ENCODE peak calls at places on chromosomes 6 and 20, in six cellular contexts. One of them, this sample, is unnamed.

GRCh38 chr20:326645-327031 is 1.3 kb downstream of the SOX12 start:
- DNase-seq in stimulated activated CD4-positive, alpha-beta T cell treated with anti-CD3 and anti-CD28 coated beads, TNF-alpha, amount 100 ng/mL, for 24 hours: no peak
- DNase-seq in AG10803: peak; percentile 21
- DNase-seq in activated CD4-positive, alpha-beta T cell treated with anti-CD3 and anti-CD28 coated beads, Interleukin-2, amount 50 U/mL, for 48 hours: peak; percentile 22
- DNase-seq in heart left ventricle: peak; percentile 51
- DNase-seq in ovary: no peak
- DNase-seq in this sample: no peak

GRCh38 chr20:4962257-4962855 is 39.0 kb downstream of the SLC23A2 start:
- DNase-seq in stimulated activated CD4-positive, alpha-beta T cell treated with anti-CD3 and anti-CD28 coated beads, TNF-alpha, amount 100 ng/mL, for 24 hours: no peak
- DNase-seq in AG10803: no peak
- DNase-seq in activated CD4-positive, alpha-beta T cell treated with anti-CD3 and anti-CD28 coated beads, Interleukin-2, amount 50 U/mL, for 48 hours: peak; percentile 34
- DNase-seq in heart left ventricle: no peak
- DNase-seq in ovary: no peak
- DNase-seq in this sample: no peak

GRCh38 chr20:32749914-32750637 is 6.8 kb upstream of the COMMD7 start:
- DNase-seq in stimulated activated CD4-positive, alpha-beta T cell treated with anti-CD3 and anti-CD28 coated beads, TNF-alpha, amount 100 ng/mL, for 24 hours: no peak
- DNase-seq in AG10803: no peak
- DNase-seq in activated CD4-positive, alpha-beta T cell treated with anti-CD3 and anti-CD28 coated beads, Interleukin-2, amount 50 U/mL, for 48 hours: no peak
- DNase-seq in heart left ventricle: no peak
- DNase-seq in ovary: no peak
- DNase-seq in this sample: no peak

GRCh38 chr6:7410801-7411200 is 21.2 kb downstream of the RIOK1 start:
- DNase-seq in stimulated activated CD4-positive, alpha-beta T cell treated with anti-CD3 and anti-CD28 coated beads, TNF-alpha, amount 100 ng/mL, for 24 hours: no peak
- DNase-seq in AG10803: no peak
- DNase-seq in activated CD4-positive, alpha-beta T cell treated with anti-CD3 and anti-CD28 coated beads, Interleukin-2, amount 50 U/mL, for 48 hours: no peak
- DNase-seq in heart left ventricle: no peak
- DNase-seq in ovary: no peak
- DNase-seq in this sample: no peak

GRCh38 chr6:4270799-4271198 is 135.4 kb upstream of the ECI2 start:
- DNase-seq in stimulated activated CD4-positive, alpha-beta T cell treated with anti-CD3 and anti-CD28 coated beads, TNF-alpha, amount 100 ng/mL, for 24 hours: no peak
- DNase-seq in AG10803: peak; percentile 45
- DNase-seq in activated CD4-positive, alpha-beta T cell treated with anti-CD3 and anti-CD28 coated beads, Interleukin-2, amount 50 U/mL, for 48 hours: no peak
- DNase-seq in heart left ventricle: no peak
- DNase-seq in ovary: no peak
- DNase-seq in this sample: no peak

GRCh38 chr6:130778946-130779657 is 48.1 kb upstream of the SMLR1 start:
- DNase-seq in stimulated activated CD4-positive, alpha-beta T cell treated with anti-CD3 and anti-CD28 coated beads, TNF-alpha, amount 100 ng/mL, for 24 hours: no peak
- DNase-seq in AG10803: peak; percentile 77
- DNase-seq in activated CD4-positive, alpha-beta T cell treated with anti-CD3 and anti-CD28 coated beads, Interleukin-2, amount 50 U/mL, for 48 hours: no peak
- DNase-seq in heart left ventricle: peak; percentile 23
- DNase-seq in ovary: no peak
- DNase-seq in this sample: no peak

GRCh38 chr6:155106456-155107107 is 111.5 kb downstream of the TIAM2 start:
- DNase-seq in stimulated activated CD4-positive, alpha-beta T cell treated with anti-CD3 and anti-CD28 coated beads, TNF-alpha, amount 100 ng/mL, for 24 hours: no peak
- DNase-seq in AG10803: peak; percentile 42
- DNase-seq in activated CD4-positive, alpha-beta T cell treated with anti-CD3 and anti-CD28 coated beads, Interleukin-2, amount 50 U/mL, for 48 hours: peak; percentile 13
- DNase-seq in heart left ventricle: no peak
- DNase-seq in ovary: no peak
- DNase-seq in this sample: no peak

GRCh38 chr6:111484655-111484974 is 1.6 kb upstream of the REV3L start:
- DNase-seq in stimulated activated CD4-positive, alpha-beta T cell treated with anti-CD3 and anti-CD28 coated beads, TNF-alpha, amount 100 ng/mL, for 24 hours: no peak
- DNase-seq in AG10803: no peak
- DNase-seq in activated CD4-positive, alpha-beta T cell treated with anti-CD3 and anti-CD28 coated beads, Interleukin-2, amount 50 U/mL, for 48 hours: no peak
- DNase-seq in heart left ventricle: no peak
- DNase-seq in ovary: no peak
- DNase-seq in this sample: no peak

GRCh38 chr6:160394654-160395035 is 46.5 kb downstream of the SLC22A3 start:
- DNase-seq in stimulated activated CD4-positive, alpha-beta T cell treated with anti-CD3 and anti-CD28 coated beads, TNF-alpha, amount 100 ng/mL, for 24 hours: no peak
- DNase-seq in AG10803: no peak
- DNase-seq in activated CD4-positive, alpha-beta T cell treated with anti-CD3 and anti-CD28 coated beads, Interleukin-2, amount 50 U/mL, for 48 hours: no peak
- DNase-seq in heart left ventricle: no peak
- DNase-seq in ovary: no peak
- DNase-seq in this sample: no peak

GRCh38 chr6:167906899-167907298 is 80.2 kb downstream of the AFDN start:
- DNase-seq in stimulated activated CD4-positive, alpha-beta T cell treated with anti-CD3 and anti-CD28 coated beads, TNF-alpha, amount 100 ng/mL, for 24 hours: no peak
- DNase-seq in AG10803: no peak
- DNase-seq in activated CD4-positive, alpha-beta T cell treated with anti-CD3 and anti-CD28 coated beads, Interleukin-2, amount 50 U/mL, for 48 hours: no peak
- DNase-seq in heart left ventricle: peak; percentile 55
- DNase-seq in ovary: no peak
- DNase-seq in this sample: no peak

GRCh38 chr6:137217801-137218472 is 1.2 kb downstream of the IFNGR1 start:
- DNase-seq in stimulated activated CD4-positive, alpha-beta T cell treated with anti-CD3 and anti-CD28 coated beads, TNF-alpha, amount 100 ng/mL, for 24 hours: no peak
- DNase-seq in AG10803: peak; percentile 52
- DNase-seq in activated CD4-positive, alpha-beta T cell treated with anti-CD3 and anti-CD28 coated beads, Interleukin-2, amount 50 U/mL, for 48 hours: no peak
- DNase-seq in heart left ventricle: peak; percentile 24
- DNase-seq in ovary: no peak
- DNase-seq in this sample: no peak

GRCh38 chr6:116405663-116406329 is 35.0 kb downstream of the DSE start:
- DNase-seq in stimulated activated CD4-positive, alpha-beta T cell treated with anti-CD3 and anti-CD28 coated beads, TNF-alpha, amount 100 ng/mL, for 24 hours: no peak
- DNase-seq in AG10803: peak; percentile 31
- DNase-seq in activated CD4-positive, alpha-beta T cell treated with anti-CD3 and anti-CD28 coated beads, Interleukin-2, amount 50 U/mL, for 48 hours: no peak
- DNase-seq in heart left ventricle: no peak
- DNase-seq in ovary: no peak
- DNase-seq in this sample: no peak

GRCh38 chr6:152503541-152503940 is 133.6 kb downstream of the SYNE1 start:
- DNase-seq in stimulated activated CD4-positive, alpha-beta T cell treated with anti-CD3 and anti-CD28 coated beads, TNF-alpha, amount 100 ng/mL, for 24 hours: no peak
- DNase-seq in AG10803: peak; percentile 9
- DNase-seq in activated CD4-positive, alpha-beta T cell treated with anti-CD3 and anti-CD28 coated beads, Interleukin-2, amount 50 U/mL, for 48 hours: no peak
- DNase-seq in heart left ventricle: no peak
- DNase-seq in ovary: no peak
- DNase-seq in this sample: no peak

GRCh38 chr6:31336872-31337496 is 20.0 kb downstream of the HLA-B start:
- DNase-seq in stimulated activated CD4-positive, alpha-beta T cell treated with anti-CD3 and anti-CD28 coated beads, TNF-alpha, amount 100 ng/mL, for 24 hours: no peak
- DNase-seq in AG10803: no peak
- DNase-seq in activated CD4-positive, alpha-beta T cell treated with anti-CD3 and anti-CD28 coated beads, Interleukin-2, amount 50 U/mL, for 48 hours: no peak
- DNase-seq in heart left ventricle: no peak
- DNase-seq in ovary: no peak
- DNase-seq in this sample: no peak

GRCh38 chr20:23995905-23996666 is 7.5 kb upstream of the GGTLC1 start:
- DNase-seq in stimulated activated CD4-positive, alpha-beta T cell treated with anti-CD3 and anti-CD28 coated beads, TNF-alpha, amount 100 ng/mL, for 24 hours: peak; percentile 40
- DNase-seq in AG10803: peak; percentile 31
- DNase-seq in activated CD4-positive, alpha-beta T cell treated with anti-CD3 and anti-CD28 coated beads, Interleukin-2, amount 50 U/mL, for 48 hours: peak; percentile 73
- DNase-seq in heart left ventricle: peak; percentile 52
- DNase-seq in ovary: peak; percentile 35
- DNase-seq in this sample: peak; percentile 49

GRCh38 chr6:142387997-142388815 is 86.4 kb downstream of the ADGRG6 start:
- DNase-seq in stimulated activated CD4-positive, alpha-beta T cell treated with anti-CD3 and anti-CD28 coated beads, TNF-alpha, amount 100 ng/mL, for 24 hours: no peak
- DNase-seq in AG10803: peak; percentile 71
- DNase-seq in activated CD4-positive, alpha-beta T cell treated with anti-CD3 and anti-CD28 coated beads, Interleukin-2, amount 50 U/mL, for 48 hours: no peak
- DNase-seq in heart left ventricle: no peak
- DNase-seq in ovary: no peak
- DNase-seq in this sample: no peak

GRCh38 chr6:106141441-106142237 is 55.5 kb downstream of the PRDM1 start:
- DNase-seq in stimulated activated CD4-positive, alpha-beta T cell treated with anti-CD3 and anti-CD28 coated beads, TNF-alpha, amount 100 ng/mL, for 24 hours: no peak
- DNase-seq in AG10803: no peak
- DNase-seq in activated CD4-positive, alpha-beta T cell treated with anti-CD3 and anti-CD28 coated beads, Interleukin-2, amount 50 U/mL, for 48 hours: peak; percentile 65
- DNase-seq in heart left ventricle: no peak
- DNase-seq in ovary: no peak
- DNase-seq in this sample: peak; percentile 36

GRCh38 chr20:707711-708110 is 32.1 kb upstream of the SCRT2 start:
- DNase-seq in stimulated activated CD4-positive, alpha-beta T cell treated with anti-CD3 and anti-CD28 coated beads, TNF-alpha, amount 100 ng/mL, for 24 hours: no peak
- DNase-seq in AG10803: no peak
- DNase-seq in activated CD4-positive, alpha-beta T cell treated with anti-CD3 and anti-CD28 coated beads, Interleukin-2, amount 50 U/mL, for 48 hours: no peak
- DNase-seq in heart left ventricle: no peak
- DNase-seq in ovary: no peak
- DNase-seq in this sample: no peak

GRCh38 chr20:48380661-48381060 is 447.1 kb downstream of the PREX1 start:
- DNase-seq in stimulated activated CD4-positive, alpha-beta T cell treated with anti-CD3 and anti-CD28 coated beads, TNF-alpha, amount 100 ng/mL, for 24 hours: no peak
- DNase-seq in AG10803: no peak
- DNase-seq in activated CD4-positive, alpha-beta T cell treated with anti-CD3 and anti-CD28 coated beads, Interleukin-2, amount 50 U/mL, for 48 hours: no peak
- DNase-seq in heart left ventricle: no peak
- DNase-seq in ovary: no peak
- DNase-seq in this sample: no peak

GRCh38 chr6:2807342-2808090 is 34.1 kb downstream of the SERPINB1 start:
- DNase-seq in stimulated activated CD4-positive, alpha-beta T cell treated with anti-CD3 and anti-CD28 coated beads, TNF-alpha, amount 100 ng/mL, for 24 hours: no peak
- DNase-seq in AG10803: no peak
- DNase-seq in activated CD4-positive, alpha-beta T cell treated with anti-CD3 and anti-CD28 coated beads, Interleukin-2, amount 50 U/mL, for 48 hours: no peak
- DNase-seq in heart left ventricle: no peak
- DNase-seq in ovary: no peak
- DNase-seq in this sample: no peak

This sample was measured in activated T-helper 9 cell treated with anti-CD3 and anti-CD28 coated beads, Interleukin-2, amount 50 U/mL, for 16 hours.